ENCODE peak calls at places on chromosome 19, in four cellular contexts. Z is A549, U is HepG2, C is H1. J is an unnamed sample.

GRCh38 chr19:6509118-6509971 is 7.2 kb upstream of the TUBB4A start:
- DNase-seq in U (peak), C (no peak), Z (peak), J (no peak)

GRCh38 chr19:29263305-29264080 is 50.5 kb upstream of the UQCRFS1 start:
- DNase-seq in C (no peak), Z (peak), U (peak), J (peak)

GRCh38 chr19:14835011-14835410 is at the start of the genes OR7A5 and OR7C1:
- DNase-seq in C (no peak), Z (no peak), U (no peak), J (no peak)

GRCh38 chr19:50496189-50497029 is 14.6 kb downstream of the JOSD2 start:
- DNase-seq in U (peak), Z (peak), C (no peak), J (no peak)

GRCh38 chr19:45766919-45767346 is 2.1 kb downstream of the SIX5 start:
- DNase-seq in Z (no peak), C (no peak), U (no peak), J (no peak)

GRCh38 chr19:20503536-20503935 is 62.0 kb downstream of the ZNF737 start:
- DNase-seq in C (no peak), U (no peak), Z (no peak), J (no peak)

GRCh38 chr19:3109491-3109890 is 15.3 kb downstream of the GNA11 start:
- DNase-seq in U (no peak), C (no peak), Z (no peak), J (no peak)

GRCh38 chr19:51514866-51515481 is 13.4 kb upstream of the SIGLEC12 start:
- DNase-seq in Z (peak), U (peak), C (no peak), J (peak)

GRCh38 chr19:33448159-33448516 is 73.5 kb downstream of the PEPD start:
- DNase-seq in Z (no peak), C (no peak), U (no peak), J (no peak)

GRCh38 chr19:29841559-29842367 is 30.0 kb downstream of the CCNE1 start:
- DNase-seq in U (peak), C (no peak), Z (peak), J (peak)

GRCh38 chr19:58572818-58573657 is at the start of gene MZF1:
- DNase-seq in C (peak), Z (peak), U (peak), J (peak)

GRCh38 chr19:38634757-38635482 is 12.5 kb upstream of the ACTN4 start:
- DNase-seq in Z (peak), C (no peak), U (no peak), J (peak)

GRCh38 chr19:49916839-49917733 is 11.9 kb upstream of the ATF5 start:
- DNase-seq in Z (no peak), U (no peak), C (no peak), J (no peak)

GRCh38 chr19:6108721-6109633 is 1.3 kb downstream of the RFX2 start:
- DNase-seq in C (no peak), U (no peak), Z (peak), J (peak)

GRCh38 chr19:15371119-15371518 is 8.5 kb downstream of the AKAP8 start:
- DNase-seq in U (no peak), Z (no peak), C (no peak), J (no peak)

GRCh38 chr19:57886046-57886445 is 2.8 kb downstream of the ZNF814 start:
- DNase-seq in C (no peak), Z (no peak), U (no peak), J (no peak)

GRCh38 chr19:57302020-57302465 is 18.2 kb upstream of the ZNF543 start:
- DNase-seq in Z (no peak), C (no peak), U (no peak), J (no peak)

GRCh38 chr19:45125975-45126493 is 33.1 kb downstream of the PPP1R37 start:
- DNase-seq in Z (peak), C (peak), U (peak), J (peak)

GRCh38 chr19:10388957-10389356 is 8.6 kb upstream of the TYK2 start:
- DNase-seq in C (peak), U (peak), Z (peak), J (peak)

GRCh38 chr19:4064551-4065260 is 2.0 kb downstream of the ZBTB7A start:
- DNase-seq in C (no peak), U (no peak), Z (no peak), J (peak)

GRCh38 chr19:45882652-45883585 is 3.0 kb downstream of the IRF2BP1 start:
- DNase-seq in U (peak), C (no peak), Z (peak), J (peak)

GRCh38 chr19:6446452-6446851 is 12.9 kb upstream of the SLC25A41 start:
- DNase-seq in U (no peak), Z (no peak), C (no peak), J (no peak)

GRCh38 chr19:17722655-17723240 is 3.5 kb downstream of the MAP1S start:
- DNase-seq in U (no peak), C (no peak), Z (no peak), J (no peak)

GRCh38 chr19:7272856-7273578 is 21.2 kb downstream of the INSR start:
- DNase-seq in U (no peak), C (no peak), Z (no peak), J (no peak)

GRCh38 chr19:7294571-7295212 is 478 bp upstream of the INSR start:
- DNase-seq in Z (peak), C (no peak), U (peak), J (peak)

GRCh38 chr19:46189971-46190335 is 39.6 kb upstream of the IGFL1 start:
- DNase-seq in U (peak), Z (no peak), C (no peak), J (no peak)

GRCh38 chr19:15304140-15304705 is 28.1 kb downstream of the BRD4 start:
- DNase-seq in U (peak), Z (peak), C (no peak), J (no peak)

GRCh38 chr19:2775556-2776430 is 7.3 kb downstream of the SGTA start:
- DNase-seq in U (peak), Z (no peak), C (no peak), J (peak)

GRCh38 chr19:54451997-54452396 is 3.0 kb downstream of the LENG8 start:
- DNase-seq in Z (no peak), U (no peak), C (no peak), J (no peak)

GRCh38 chr19:49463960-49464740 is 9.9 kb upstream of the FLT3LG start:
- DNase-seq in C (no peak), U (no peak), Z (no peak), J (no peak)

GRCh38 chr19:52660981-52661380 is 22.8 kb upstream of the ZNF83 start:
- DNase-seq in Z (no peak), C (no peak), U (no peak), J (no peak)

GRCh38 chr19:35063940-35064818 is 22.7 kb downstream of the HPN start:
- DNase-seq in Z (peak), U (no peak), C (no peak), J (no peak)

GRCh38 chr19:38648789-38649304 is 1.4 kb downstream of the ACTN4 start:
- DNase-seq in Z (no peak), C (no peak), U (no peak), J (no peak)

GRCh38 chr19:15331419-15332310 is 674 bp downstream of the BRD4 start:
- DNase-seq in Z (peak), U (no peak), C (no peak), J (peak)

GRCh38 chr19:55694241-55694655 is 19.2 kb downstream of the EPN1 start:
- DNase-seq in U (no peak), Z (no peak), C (no peak), J (peak)

GRCh38 chr19:461664-462551 is 1.1 kb upstream of the SHC2 start:
- DNase-seq in C (no peak), Z (no peak), U (peak), J (peak)

GRCh38 chr19:463483-464130 is 2.8 kb upstream of the SHC2 start:
- DNase-seq in Z (no peak), C (no peak), U (no peak), J (no peak)

GRCh38 chr19:459724-460511 is 915 bp downstream of the SHC2 start:
- DNase-seq in U (peak), C (no peak), Z (peak), J (peak)

GRCh38 chr19:458091-459042 is 2.5 kb downstream of the SHC2 start:
- DNase-seq in U (no peak), C (no peak), Z (no peak), J (no peak)

GRCh38 chr19:460877-461609 is at the start of gene SHC2:
- DNase-seq in U (no peak), C (no peak), Z (no peak), J (no peak)
- TF ChIP-seq RNF2 in U (no peak), C (no peak), Z (no peak), J (no peak)

GRCh38 chr19:19146000-19146608 is 7.8 kb upstream of the TMEM161A start:
- DNase-seq in Z (peak), C (peak), U (peak), J (peak)
- TF ChIP-seq RNF2 in Z (no peak), C (no peak), U (no peak), J (no peak)

DNA sequence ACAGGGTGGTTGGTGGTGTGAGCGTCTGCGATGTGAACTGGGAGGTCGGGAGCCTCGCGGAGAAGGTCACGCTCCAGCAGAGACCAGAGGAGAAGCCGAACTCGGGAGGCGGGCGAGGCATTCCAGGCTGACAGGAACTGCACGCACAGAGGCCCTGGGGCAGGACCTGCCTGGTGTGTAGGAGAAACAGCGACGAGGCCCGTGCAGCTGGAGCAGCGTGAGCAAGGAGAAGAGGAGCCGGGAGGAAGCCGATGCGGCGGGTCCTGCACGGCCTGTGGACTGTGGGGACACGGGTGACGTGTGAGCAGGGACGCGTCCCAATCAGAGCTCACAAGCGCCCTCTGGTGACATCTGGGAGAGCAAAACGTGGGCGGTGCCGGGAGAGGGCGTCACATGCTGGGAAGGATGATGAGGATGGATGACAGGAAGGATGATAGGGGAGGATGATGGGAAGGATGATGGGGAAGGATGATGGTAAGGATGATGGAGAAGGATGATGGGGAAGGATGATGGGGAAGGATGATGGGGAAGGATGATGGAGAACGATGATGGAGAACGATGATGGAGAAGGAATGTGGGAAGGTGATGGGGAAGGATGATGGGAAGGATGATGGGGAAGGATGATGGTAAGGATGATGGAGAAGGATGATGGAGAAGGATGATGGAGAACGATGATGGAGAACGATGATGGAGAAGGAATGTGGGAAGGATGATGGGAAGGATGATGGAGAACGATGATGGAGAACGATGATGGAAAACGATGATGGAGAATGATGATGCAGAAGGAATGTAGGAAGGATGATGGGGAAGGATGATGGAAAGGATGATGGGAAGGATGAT is 16.1 kb upstream of the MADCAM1 start:
- DNase-seq in U (peak), C (no peak), Z (peak), J (peak)
- TF ChIP-seq RNF2 in U (no peak), C (no peak), Z (no peak), J (no peak)

GRCh38 chr19:13011653-13012389 is 16.5 kb downstream of the NFIX start:
- DNase-seq in U (no peak), C (no peak), Z (no peak), J (no peak)
- TF ChIP-seq RNF2 in U (no peak), C (peak), Z (no peak), J (no peak)

DNA sequence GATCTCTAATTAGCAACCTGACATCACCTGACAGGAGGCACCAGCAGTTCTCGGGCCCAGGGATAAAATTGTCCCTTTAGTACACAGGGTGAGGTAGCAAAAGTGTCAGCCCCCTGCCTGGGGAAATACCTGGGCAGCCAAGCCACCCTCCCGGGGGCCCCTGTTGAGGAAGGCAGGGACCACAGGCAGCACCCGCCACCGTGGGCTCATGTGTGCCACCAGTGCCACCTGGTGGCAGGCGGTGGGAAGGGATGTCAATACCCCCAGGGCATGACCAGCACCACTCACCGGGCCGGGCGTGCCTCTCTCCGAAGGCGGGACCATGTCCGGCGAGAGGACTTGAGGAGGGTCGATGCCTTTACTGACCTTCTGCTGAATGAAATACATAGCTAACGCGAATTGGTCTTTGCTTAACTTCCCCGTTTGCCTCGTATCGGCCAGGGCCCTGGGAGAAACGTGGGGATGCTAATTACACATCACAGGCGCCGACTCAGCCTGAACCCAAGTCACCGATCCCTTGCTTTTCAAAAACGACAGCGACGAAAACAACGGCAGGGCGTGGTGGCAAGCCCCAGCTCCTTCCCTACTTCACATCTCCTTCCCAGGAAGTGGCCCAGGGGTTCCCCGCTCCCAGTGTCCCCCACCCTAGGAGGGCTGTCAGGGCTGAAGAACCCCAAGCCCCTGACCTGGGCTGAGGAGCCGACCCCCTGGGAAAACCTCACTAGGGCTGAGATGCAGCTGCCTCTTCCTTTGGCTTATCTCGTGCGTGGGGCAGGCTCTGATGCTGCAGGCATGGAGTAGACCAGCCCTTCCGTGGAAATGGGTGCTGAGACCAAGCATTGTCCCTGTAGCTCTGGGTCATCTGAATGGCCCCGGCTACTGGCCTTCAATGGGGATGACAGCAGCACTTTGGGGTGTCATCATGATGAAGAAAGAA is 53.8 kb downstream of the EPS15L1 start:
- DNase-seq in Z (peak), U (peak), C (peak), J (peak)
- TF ChIP-seq RNF2 in Z (no peak), U (no peak), C (no peak), J (no peak)

J was measured in K562.